ENCODE peak calls at places on chromosomes 12 and 14, in eight cellular contexts. Z, L, X, H, I, T, M and F are unnamed samples.

GRCh38 chr12:96045566-96045965 is 10.2 kb upstream of the LTA4H start:
- DNase-seq in H (no peak), X (no peak), Z (no peak), I (no peak), T (peak; percentile 28), L (no peak), M (no peak), F (no peak)

GRCh38 chr12:104407922-104408321 is 48.8 kb upstream of the CHST11 start:
- DNase-seq in X (no peak), I (no peak), Z (no peak), L (no peak), H (no peak), T (no peak), M (no peak), F (no peak)

GRCh38 chr14:37991027-37991426 is 216.7 kb upstream of the SSTR1 start:
- DNase-seq in M (no peak), H (peak; percentile 50), L (no peak), T (no peak), Z (no peak), I (no peak), X (no peak), F (no peak)

GRCh38 chr12:113874999-113875561 is 91.0 kb downstream of the RBM19 start:
- DNase-seq in H (no peak), I (peak; percentile 89), X (no peak), M (no peak), T (peak; percentile 25), Z (no peak), L (no peak), F (peak; percentile 30)

GRCh38 chr12:104709692-104710435 is 248.2 kb downstream of the SLC41A2 start:
- DNase-seq in T (no peak), M (no peak), X (peak; percentile 64), I (no peak), Z (no peak), L (no peak), H (no peak), F (no peak)

GRCh38 chr14:98131406-98131805 is 1140.6 kb downstream of the BCL11B start:
- DNase-seq in X (no peak), M (no peak), H (no peak), L (no peak), Z (no peak), T (no peak), I (no peak), F (no peak)

GRCh38 chr14:77006127-77006526 is 22.4 kb downstream of the IRF2BPL start:
- DNase-seq in H (no peak), X (no peak), M (no peak), T (no peak), Z (no peak), L (no peak), I (no peak), F (no peak)

GRCh38 chr14:61524936-61525292 is 170.4 kb upstream of the HIF1A start:
- DNase-seq in Z (no peak), T (no peak), X (no peak), M (no peak), L (no peak), H (no peak), I (no peak), F (no peak)

GRCh38 chr14:96126339-96126770 is 78.3 kb upstream of the BDKRB2 start:
- DNase-seq in H (no peak), M (no peak), T (no peak), L (no peak), I (peak; percentile 33), X (no peak), Z (peak; percentile 22), F (no peak)

GRCh38 chr12:55748230-55748993 is 5.5 kb downstream of the GDF11 start:
- DNase-seq in X (no peak), I (no peak), H (no peak), T (no peak), Z (no peak), L (no peak), M (no peak), F (no peak)

GRCh38 chr12:65450610-65451009 is 172.1 kb downstream of the MSRB3 start:
- DNase-seq in X (no peak), L (no peak), M (no peak), I (no peak), Z (no peak), T (no peak), H (no peak), F (no peak)

GRCh38 chr12:124392991-124393790 is 98.3 kb downstream of the RFLNA start:
- DNase-seq in T (peak; percentile 87), L (peak; percentile 98), Z (no peak), X (peak; percentile 75), M (peak; percentile 95), I (peak; percentile 58), H (no peak), F (peak; percentile 94)

GRCh38 chr12:124392271-124392990 is 97.5 kb downstream of the RFLNA start:
- DNase-seq in I (peak; percentile 45), T (peak; percentile 40), L (peak; percentile 89), H (peak; percentile 75), X (no peak), Z (no peak), M (no peak), F (peak; percentile 78)

GRCh38 chr12:124394462-124395128 is 99.7 kb downstream of the RFLNA start:
- DNase-seq in T (no peak), X (no peak), H (no peak), M (no peak), I (no peak), Z (no peak), L (no peak), F (peak; percentile 79)

GRCh38 chr12:124395284-124395752 is 100.4 kb downstream of the RFLNA start:
- DNase-seq in X (no peak), Z (no peak), T (no peak), L (peak; percentile 90), I (no peak), M (no peak), H (no peak), F (no peak)

GRCh38 chr12:124393831-124394230 is 98.9 kb downstream of the RFLNA start:
- DNase-seq in X (no peak), H (no peak), L (no peak), M (no peak), Z (no peak), T (no peak), I (no peak), F (no peak)
- H3K4me3 ChIP-seq in X (no peak overlapping the region), H (no peak overlapping the region), L (no peak overlapping the region), M (no peak overlapping the region), Z (no peak overlapping the region), T (no peak overlapping the region), I (no peak overlapping the region), F (no peak overlapping the region)

GRCh38 chr12:131735863-131736806 is 25.2 kb downstream of the SFSWAP start:
- DNase-seq in H (peak; percentile 21), T (no peak), L (no peak), X (peak; percentile 4), M (no peak), I (no peak), Z (no peak), F (no peak)

GRCh38 chr12:131736807-131737484 is 26.1 kb downstream of the SFSWAP start:
- DNase-seq in I (peak; percentile 70), L (no peak), T (no peak), Z (no peak), M (no peak), X (peak; percentile 35), H (peak; percentile 40), F (peak; percentile 46)

GRCh38 chr12:131733874-131734273 is 23.0 kb downstream of the SFSWAP start:
- DNase-seq in X (no peak), I (no peak), M (no peak), H (no peak), Z (no peak), T (no peak), L (no peak), F (no peak)

GRCh38 chr12:131734336-131735152 is 23.7 kb downstream of the SFSWAP start:
- DNase-seq in X (no peak), M (no peak), Z (no peak), I (no peak), T (no peak), L (no peak), H (no peak), F (no peak)

DNA sequence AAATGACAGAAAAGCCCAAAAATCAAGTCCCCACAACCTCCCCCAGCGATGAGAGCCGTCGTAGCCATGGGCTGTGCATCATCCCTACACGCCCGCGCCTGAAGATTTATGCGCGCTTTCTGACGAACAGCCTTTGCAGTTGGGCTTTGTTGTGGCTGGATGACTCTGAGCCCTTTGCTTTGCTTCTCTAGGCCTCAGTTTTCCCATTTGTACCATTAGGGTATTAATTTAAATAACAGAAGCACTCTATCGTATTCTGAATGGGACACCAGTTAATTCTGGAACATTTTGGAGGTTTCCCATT is 24.2 kb downstream of the SFSWAP start:
- DNase-seq in I (no peak), Z (no peak), X (no peak), M (no peak), L (no peak), T (no peak), H (no peak), F (no peak)
- H3K36me3 ChIP-seq in I (peaks cover 46% of the 10 kb centered on the region), Z (peaks cover 56% of the 10 kb centered on the region), X (peaks cover 73% of the 10 kb centered on the region), M (peaks cover 91% of the 10 kb centered on the region), L (peaks cover 59% of the 10 kb centered on the region), T (peaks cover 21% of the 10 kb centered on the region), H (peaks cover 19% of the 10 kb centered on the region), F (peaks cover 81% of the 10 kb centered on the region)

DNA sequence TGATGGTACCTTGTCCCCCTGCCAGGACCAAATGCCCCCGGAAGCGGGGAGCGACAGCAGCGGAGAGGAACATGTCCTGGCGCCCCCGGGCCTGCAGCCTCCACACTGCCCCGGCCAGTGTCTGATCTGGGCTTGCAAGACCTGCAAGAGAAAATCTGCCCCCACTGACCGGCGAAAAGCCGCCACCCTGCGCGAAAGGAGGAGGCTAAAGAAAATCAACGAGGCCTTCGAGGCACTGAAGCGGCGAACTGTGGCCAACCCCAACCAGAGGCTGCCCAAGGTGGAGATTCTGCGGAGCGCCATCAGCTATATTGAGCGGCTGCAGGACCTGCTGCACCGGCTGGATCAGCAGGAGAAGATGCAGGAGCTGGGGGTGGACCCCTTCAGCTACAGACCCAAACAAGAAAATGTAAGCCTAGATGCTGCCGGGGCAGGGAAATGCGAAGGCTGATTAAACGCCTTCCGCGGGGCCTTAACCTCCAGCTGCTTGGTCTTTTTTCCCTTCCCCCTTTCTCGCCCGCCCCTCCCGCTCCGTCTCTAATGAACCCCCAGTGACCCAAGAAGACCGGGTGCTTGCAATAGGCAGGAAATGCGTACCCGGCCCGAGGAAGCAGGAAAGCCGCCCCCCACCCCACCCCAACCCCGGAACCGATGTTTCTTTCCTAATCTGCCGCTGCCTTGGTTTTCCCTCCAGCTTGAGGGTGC is 548 bp downstream of the MYF6 start:
- DNase-seq in Z (no peak), X (no peak), L (no peak), H (peak; percentile 89), M (no peak), T (no peak), I (no peak), F (no peak)
- H3K27me3 ChIP-seq in Z (no peaks in the 10 kb centered on the region), X (peaks cover 22% of the 10 kb centered on the region), L (peaks cover 8% of the 10 kb centered on the region), H (peaks cover 100% of the 10 kb centered on the region), M (peaks cover 29% of the 10 kb centered on the region), T (peaks cover 47% of the 10 kb centered on the region), I (no peaks in the 10 kb centered on the region), F (no peaks in the 10 kb centered on the region)

DNA sequence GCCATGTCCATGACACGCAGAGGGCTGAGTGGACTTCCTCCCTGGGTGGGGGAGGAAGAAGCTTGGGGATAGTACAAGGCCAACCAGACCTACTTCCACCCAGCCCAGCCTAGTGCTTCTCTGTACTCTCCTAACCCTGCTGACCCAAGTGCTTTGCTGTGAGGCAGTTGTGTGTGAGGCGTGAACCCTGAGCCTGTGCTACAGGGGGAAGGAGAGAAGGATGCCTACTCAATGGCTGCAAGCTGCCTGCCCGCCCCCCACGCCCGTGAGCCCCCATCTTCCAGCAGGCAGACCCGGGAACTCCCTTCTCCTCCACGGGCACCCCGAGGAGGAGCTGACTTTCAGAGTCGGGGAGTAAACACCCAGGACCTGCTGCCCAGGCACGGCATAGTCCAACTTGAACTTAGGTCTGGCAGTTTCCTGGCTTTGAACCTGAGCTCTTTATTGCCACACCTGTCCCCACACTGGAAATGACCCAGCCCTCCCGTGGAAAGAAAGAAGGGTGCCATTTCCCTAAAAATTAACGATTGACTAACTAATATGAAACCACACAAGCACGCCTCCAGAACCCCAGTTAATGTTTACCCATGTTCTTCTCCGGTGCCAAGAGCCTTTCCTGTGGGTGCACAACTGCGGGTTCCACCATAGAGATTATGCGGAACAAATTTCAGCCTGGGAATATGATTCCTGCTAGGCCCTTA is 10.8 kb downstream of the ALDH2 start:
- DNase-seq in I (no peak), T (peak; percentile 82), H (no peak), X (no peak), L (no peak), Z (no peak), M (peak; percentile 87), F (no peak)
- H3K4me3 ChIP-seq in I (no peak overlapping the region), T (no peak overlapping the region), H (no peak overlapping the region), X (no peak overlapping the region), L (no peak overlapping the region), Z (no peak overlapping the region), M (no peak overlapping the region), F (no peak overlapping the region)